ENCODE peak calls at places on chromosomes 7 and 10, in nine cellular contexts. One of them, this sample, is unnamed.

GRCh38 chr7:82291931-82292330 is 151.6 kb downstream of the CACNA2D1 start:
- DNase-seq in left ventricle myocardium superior: no peak
- DNase-seq in DMS 273 treated with DMSO at 0.1 percent for 48 hours: no peak
- DNase-seq in cerebellum: no peak
- DNase-seq in cardiac muscle cell: no peak
- DNase-seq in fibroblast of mammary gland: no peak
- DNase-seq in activated gamma-delta T cell treated with anti-CD3 and anti-CD28 coated beads, Interleukin-2, amount 50 U/mL, for 16 hours: no peak
- DNase-seq in nephron progenitor cell: no peak
- DNase-seq in BJ: no peak
- DNase-seq in this sample: peak

GRCh38 chr10:50417486-50417905 is 166.2 kb upstream of the ASAH2 start:
- DNase-seq in left ventricle myocardium superior: no peak
- DNase-seq in DMS 273 treated with DMSO at 0.1 percent for 48 hours: no peak
- DNase-seq in cerebellum: no peak
- DNase-seq in cardiac muscle cell: no peak
- DNase-seq in fibroblast of mammary gland: peak
- DNase-seq in activated gamma-delta T cell treated with anti-CD3 and anti-CD28 coated beads, Interleukin-2, amount 50 U/mL, for 16 hours: no peak
- DNase-seq in nephron progenitor cell: no peak
- DNase-seq in BJ: no peak
- DNase-seq in this sample: no peak

GRCh38 chr10:50637003-50637579 is 13.3 kb upstream of the SGMS1 start:
- DNase-seq in left ventricle myocardium superior: no peak
- DNase-seq in DMS 273 treated with DMSO at 0.1 percent for 48 hours: no peak
- DNase-seq in cerebellum: no peak
- DNase-seq in cardiac muscle cell: no peak
- DNase-seq in fibroblast of mammary gland: peak
- DNase-seq in activated gamma-delta T cell treated with anti-CD3 and anti-CD28 coated beads, Interleukin-2, amount 50 U/mL, for 16 hours: no peak
- DNase-seq in nephron progenitor cell: no peak
- DNase-seq in BJ: no peak
- DNase-seq in this sample: no peak

GRCh38 chr7:22565315-22565811 is 65.4 kb upstream of the STEAP1B start:
- DNase-seq in left ventricle myocardium superior: no peak
- DNase-seq in DMS 273 treated with DMSO at 0.1 percent for 48 hours: no peak
- DNase-seq in cerebellum: no peak
- DNase-seq in cardiac muscle cell: peak
- DNase-seq in fibroblast of mammary gland: peak
- DNase-seq in activated gamma-delta T cell treated with anti-CD3 and anti-CD28 coated beads, Interleukin-2, amount 50 U/mL, for 16 hours: no peak
- DNase-seq in nephron progenitor cell: no peak
- DNase-seq in BJ: no peak
- DNase-seq in this sample: peak

GRCh38 chr10:4431114-4431862 is 394.7 kb upstream of the AKR1E2 start:
- DNase-seq in left ventricle myocardium superior: no peak
- DNase-seq in DMS 273 treated with DMSO at 0.1 percent for 48 hours: no peak
- DNase-seq in cerebellum: no peak
- DNase-seq in cardiac muscle cell: peak
- DNase-seq in fibroblast of mammary gland: peak
- DNase-seq in activated gamma-delta T cell treated with anti-CD3 and anti-CD28 coated beads, Interleukin-2, amount 50 U/mL, for 16 hours: no peak
- DNase-seq in nephron progenitor cell: no peak
- DNase-seq in BJ: peak
- DNase-seq in this sample: no peak

GRCh38 chr10:48274636-48275035 is at the start of gene FRMPD2:
- DNase-seq in left ventricle myocardium superior: no peak
- DNase-seq in DMS 273 treated with DMSO at 0.1 percent for 48 hours: no peak
- DNase-seq in cerebellum: no peak
- DNase-seq in cardiac muscle cell: no peak
- DNase-seq in fibroblast of mammary gland: no peak
- DNase-seq in activated gamma-delta T cell treated with anti-CD3 and anti-CD28 coated beads, Interleukin-2, amount 50 U/mL, for 16 hours: no peak
- DNase-seq in nephron progenitor cell: no peak
- DNase-seq in BJ: no peak
- DNase-seq in this sample: no peak

GRCh38 chr7:45982912-45983719 is 62.0 kb upstream of the IGFBP3 start:
- DNase-seq in left ventricle myocardium superior: no peak
- DNase-seq in DMS 273 treated with DMSO at 0.1 percent for 48 hours: no peak
- DNase-seq in cerebellum: no peak
- DNase-seq in cardiac muscle cell: no peak
- DNase-seq in fibroblast of mammary gland: no peak
- DNase-seq in activated gamma-delta T cell treated with anti-CD3 and anti-CD28 coated beads, Interleukin-2, amount 50 U/mL, for 16 hours: no peak
- DNase-seq in nephron progenitor cell: no peak
- DNase-seq in BJ: no peak
- DNase-seq in this sample: no peak

GRCh38 chr10:80529604-80530003 is 8.1 kb upstream of the SH2D4B start:
- DNase-seq in left ventricle myocardium superior: no peak
- DNase-seq in DMS 273 treated with DMSO at 0.1 percent for 48 hours: no peak
- DNase-seq in cerebellum: no peak
- DNase-seq in cardiac muscle cell: no peak
- DNase-seq in fibroblast of mammary gland: no peak
- DNase-seq in activated gamma-delta T cell treated with anti-CD3 and anti-CD28 coated beads, Interleukin-2, amount 50 U/mL, for 16 hours: peak
- DNase-seq in nephron progenitor cell: no peak
- DNase-seq in BJ: no peak
- DNase-seq in this sample: no peak

GRCh38 chr7:68176974-68177373 is 1180.3 kb downstream of the TYW1 start:
- DNase-seq in left ventricle myocardium superior: peak
- DNase-seq in DMS 273 treated with DMSO at 0.1 percent for 48 hours: peak
- DNase-seq in cerebellum: peak
- DNase-seq in cardiac muscle cell: peak
- DNase-seq in fibroblast of mammary gland: peak
- DNase-seq in activated gamma-delta T cell treated with anti-CD3 and anti-CD28 coated beads, Interleukin-2, amount 50 U/mL, for 16 hours: no peak
- DNase-seq in nephron progenitor cell: peak
- DNase-seq in BJ: no peak
- DNase-seq in this sample: peak

GRCh38 chr7:47380325-47381131 is 201.4 kb downstream of the TNS3 start:
- DNase-seq in left ventricle myocardium superior: no peak
- DNase-seq in DMS 273 treated with DMSO at 0.1 percent for 48 hours: no peak
- DNase-seq in cerebellum: no peak
- DNase-seq in cardiac muscle cell: peak
- DNase-seq in fibroblast of mammary gland: no peak
- DNase-seq in activated gamma-delta T cell treated with anti-CD3 and anti-CD28 coated beads, Interleukin-2, amount 50 U/mL, for 16 hours: no peak
- DNase-seq in nephron progenitor cell: peak
- DNase-seq in BJ: no peak
- DNase-seq in this sample: no peak

GRCh38 chr10:119441151-119441821 is 101.2 kb downstream of the RGS10 start:
- DNase-seq in left ventricle myocardium superior: peak
- DNase-seq in DMS 273 treated with DMSO at 0.1 percent for 48 hours: no peak
- DNase-seq in cerebellum: no peak
- DNase-seq in cardiac muscle cell: peak
- DNase-seq in fibroblast of mammary gland: peak
- DNase-seq in activated gamma-delta T cell treated with anti-CD3 and anti-CD28 coated beads, Interleukin-2, amount 50 U/mL, for 16 hours: no peak
- DNase-seq in nephron progenitor cell: no peak
- DNase-seq in BJ: peak
- DNase-seq in this sample: no peak

GRCh38 chr10:6212266-6212640 is 9.5 kb downstream of the PFKFB3 start:
- DNase-seq in left ventricle myocardium superior: peak
- DNase-seq in DMS 273 treated with DMSO at 0.1 percent for 48 hours: no peak
- DNase-seq in cerebellum: no peak
- DNase-seq in cardiac muscle cell: no peak
- DNase-seq in fibroblast of mammary gland: no peak
- DNase-seq in activated gamma-delta T cell treated with anti-CD3 and anti-CD28 coated beads, Interleukin-2, amount 50 U/mL, for 16 hours: no peak
- DNase-seq in nephron progenitor cell: no peak
- DNase-seq in BJ: no peak
- DNase-seq in this sample: no peak

GRCh38 chr7:142717453-142717852 is 31.8 kb upstream of the PRSS1 start:
- DNase-seq in left ventricle myocardium superior: no peak
- DNase-seq in DMS 273 treated with DMSO at 0.1 percent for 48 hours: no peak
- DNase-seq in cerebellum: no peak
- DNase-seq in cardiac muscle cell: no peak
- DNase-seq in fibroblast of mammary gland: no peak
- DNase-seq in activated gamma-delta T cell treated with anti-CD3 and anti-CD28 coated beads, Interleukin-2, amount 50 U/mL, for 16 hours: peak
- DNase-seq in nephron progenitor cell: no peak
- DNase-seq in BJ: no peak
- DNase-seq in this sample: no peak

GRCh38 chr10:73998623-73999622 is 1.0 kb downstream of the VCL start:
- DNase-seq in left ventricle myocardium superior: peak
- DNase-seq in DMS 273 treated with DMSO at 0.1 percent for 48 hours: no peak
- DNase-seq in cerebellum: peak
- DNase-seq in cardiac muscle cell: peak
- DNase-seq in fibroblast of mammary gland: peak
- DNase-seq in activated gamma-delta T cell treated with anti-CD3 and anti-CD28 coated beads, Interleukin-2, amount 50 U/mL, for 16 hours: peak
- DNase-seq in nephron progenitor cell: peak
- DNase-seq in BJ: peak
- DNase-seq in this sample: peak

GRCh38 chr7:82566752-82567151 is 123.2 kb upstream of the CACNA2D1 start:
- DNase-seq in left ventricle myocardium superior: peak
- DNase-seq in DMS 273 treated with DMSO at 0.1 percent for 48 hours: peak
- DNase-seq in cerebellum: no peak
- DNase-seq in cardiac muscle cell: no peak
- DNase-seq in fibroblast of mammary gland: no peak
- DNase-seq in activated gamma-delta T cell treated with anti-CD3 and anti-CD28 coated beads, Interleukin-2, amount 50 U/mL, for 16 hours: no peak
- DNase-seq in nephron progenitor cell: no peak
- DNase-seq in BJ: no peak
- DNase-seq in this sample: no peak

GRCh38 chr7:151028131-151028947 is at the start of gene ABCB8:
- DNase-seq in left ventricle myocardium superior: peak
- DNase-seq in DMS 273 treated with DMSO at 0.1 percent for 48 hours: peak
- DNase-seq in cerebellum: peak
- DNase-seq in cardiac muscle cell: peak
- DNase-seq in fibroblast of mammary gland: peak
- DNase-seq in activated gamma-delta T cell treated with anti-CD3 and anti-CD28 coated beads, Interleukin-2, amount 50 U/mL, for 16 hours: peak
- DNase-seq in nephron progenitor cell: peak
- DNase-seq in BJ: peak
- DNase-seq in this sample: peak

This sample was measured in PC-9.